ENCODE peak calls at places on chromosomes 3 and 15, in ten cellular contexts. W is heart left ventricle, M is psoas muscle, J is HAP-1, Z is hepatocyte, G is left ventricle myocardium inferior, C is transverse colon, Y is left lung, O is cardiac muscle cell, A is body of pancreas. N is an unnamed sample.

GRCh38 chr3:38022887-38023709 is 6.3 kb downstream of the PLCD1 start:
- DNase-seq in M (no peak), Z (peak; percentile 2), W (no peak), Y (no peak), O (no peak), J (no peak), A (peak; percentile 14), G (no peak), C (peak; percentile 10), N (no peak)

GRCh38 chr15:95760508-95760907 is 570.0 kb upstream of the NR2F2 start:
- DNase-seq in G (no peak), W (no peak), Z (peak; percentile 7), M (peak; percentile 12), J (peak; percentile 38), A (no peak), O (peak; percentile 46), C (no peak), Y (no peak), N (no peak)

GRCh38 chr3:37809846-37810447 is 51.7 kb upstream of the CTDSPL start:
- DNase-seq in O (no peak), G (no peak), Z (no peak), M (no peak), J (no peak), C (no peak), A (no peak), W (no peak), Y (no peak), N (no peak)

GRCh38 chr15:49045691-49046112 is 544 bp downstream of the SECISBP2L start:
- DNase-seq in Y (no peak), C (no peak), O (peak; percentile 64), A (no peak), M (no peak), Z (peak; percentile 32), J (peak; percentile 56), W (no peak), G (no peak), N (no peak)

GRCh38 chr3:108918866-108919265 is 34.8 kb downstream of the GUCA1C start:
- DNase-seq in A (no peak), W (no peak), Z (no peak), J (no peak), G (no peak), O (no peak), C (no peak), M (no peak), Y (no peak), N (no peak)

GRCh38 chr3:164221297-164221696 is 857.0 kb downstream of the SI start:
- DNase-seq in W (no peak), Y (no peak), O (no peak), M (no peak), A (no peak), G (no peak), J (no peak), C (no peak), Z (no peak), N (no peak)

GRCh38 chr3:194250104-194251002 is 100.8 kb downstream of the CPN2 start:
- DNase-seq in Y (peak; percentile 72), W (peak; percentile 83), G (peak; percentile 88), A (no peak), C (no peak), J (no peak), M (peak; percentile 74), O (no peak), Z (peak; percentile 76), N (no peak)

GRCh38 chr15:96838088-96838487 is 507.6 kb downstream of the NR2F2 start:
- DNase-seq in O (no peak), A (no peak), Y (no peak), C (no peak), Z (no peak), W (no peak), G (no peak), M (no peak), J (no peak), N (no peak)

GRCh38 chr3:55330355-55330754 is 156.8 kb downstream of the WNT5A start:
- DNase-seq in Z (peak; percentile 80), J (no peak), C (no peak), W (no peak), G (no peak), M (no peak), O (no peak), A (no peak), Y (no peak), N (no peak)

GRCh38 chr3:160929595-160929994 is 173.6 kb downstream of the PPM1L start:
- DNase-seq in M (peak; percentile 30), W (peak; percentile 71), Z (no peak), C (peak; percentile 13), O (peak; percentile 3), Y (no peak), A (peak; percentile 37), G (peak; percentile 66), J (peak; percentile 13), N (no peak)

GRCh38 chr15:100692259-100692658 is 89.9 kb downstream of the ASB7 start:
- DNase-seq in G (no peak), Z (no peak), W (no peak), C (no peak), M (no peak), O (no peak), A (no peak), J (no peak), Y (no peak), N (no peak)

GRCh38 chr3:143291826-143292447 is 172.4 kb downstream of the CHST2 start:
- DNase-seq in A (no peak), G (peak; percentile 22), C (no peak), Z (no peak), O (no peak), M (no peak), J (no peak), W (peak; percentile 35), Y (no peak), N (no peak)

GRCh38 chr15:78991476-78991875 is 46.6 kb upstream of the CTSH start:
- DNase-seq in Y (no peak), Z (peak; percentile 49), A (no peak), M (no peak), C (no peak), G (no peak), W (no peak), J (no peak), O (no peak), N (no peak)

GRCh38 chr3:59605318-59605717 is 555.5 kb upstream of the CFAP20DC start:
- DNase-seq in J (no peak), Z (no peak), G (no peak), O (no peak), Y (no peak), C (peak; percentile 13), M (no peak), A (peak; percentile 51), W (no peak), N (no peak)

GRCh38 chr3:174955513-174956001 is 96.4 kb downstream of the NAALADL2 start:
- DNase-seq in Z (peak; percentile 28), A (no peak), C (no peak), Y (no peak), O (no peak), G (no peak), J (peak; percentile 19), W (no peak), M (no peak), N (no peak)

GRCh38 chr3:134849561-134849960 is 54.5 kb downstream of the EPHB1 start:
- DNase-seq in J (no peak), W (no peak), C (no peak), G (no peak), A (no peak), M (no peak), Z (no peak), Y (no peak), O (no peak), N (no peak)

DNA sequence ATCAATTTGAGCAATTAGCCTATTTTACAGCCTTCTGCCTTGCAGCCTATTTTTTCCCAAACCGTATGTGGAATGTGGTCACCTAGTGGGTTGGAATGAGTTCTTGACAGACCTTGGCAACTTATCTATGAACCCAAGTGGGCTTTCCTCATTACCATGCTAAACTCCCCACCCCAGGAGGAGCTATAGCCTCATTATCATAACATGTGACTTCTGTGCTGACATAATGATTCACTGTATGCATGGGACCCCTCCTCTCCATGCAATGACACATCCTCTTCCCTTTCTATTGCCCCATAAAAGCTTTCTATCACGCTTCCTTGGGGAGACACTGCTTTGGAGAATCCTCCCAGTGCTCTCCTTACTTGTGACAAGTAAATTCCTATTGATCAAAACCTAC is 83.5 kb upstream of the FHIT start:
- DNase-seq in M (no peak), A (no peak), G (no peak), Y (no peak), O (no peak), C (no peak), J (no peak), Z (no peak), W (no peak), N (no peak)
- H3K36me3 ChIP-seq in M (no peaks in the 10 kb centered on the region), A (no peaks in the 10 kb centered on the region), G (no peaks in the 10 kb centered on the region), Y (no peaks in the 10 kb centered on the region), O (no peaks in the 10 kb centered on the region), C (no peaks in the 10 kb centered on the region), J (no peaks in the 10 kb centered on the region), Z (no peaks in the 10 kb centered on the region), W (no peaks in the 10 kb centered on the region), N (no peaks in the 10 kb centered on the region)

GRCh38 chr3:156817931-156818765 is 8.0 kb upstream of the LEKR1 start:
- DNase-seq in Y (no peak), J (no peak), Z (no peak), M (no peak), O (no peak), C (no peak), G (no peak), A (no peak), W (no peak), N (no peak)
- H3K27me3 ChIP-seq in Y (peaks cover 10% of the 10 kb centered on the region), J (no peaks in the 10 kb centered on the region), Z (no peaks in the 10 kb centered on the region), M (no peaks in the 10 kb centered on the region), O (peaks cover 8% of the 10 kb centered on the region), C (no peaks in the 10 kb centered on the region), G (no peaks in the 10 kb centered on the region), A (no peaks in the 10 kb centered on the region), W (no peaks in the 10 kb centered on the region), N (no peaks in the 10 kb centered on the region)

GRCh38 chr15:25784876-25785642 is 78.1 kb downstream of the ATP10A start:
- DNase-seq in M (no peak), C (no peak), A (no peak), Z (no peak), G (no peak), Y (no peak), W (peak; percentile 63), O (no peak), J (no peak), N (no peak)
- H3K4me1 ChIP-seq in M (no peaks in the 10 kb centered on the region), C (peaks cover 8% of the 10 kb centered on the region), A (no peaks in the 10 kb centered on the region), Z (peaks cover 4% of the 10 kb centered on the region), G (peaks cover 23% of the 10 kb centered on the region), Y (peaks cover 16% of the 10 kb centered on the region), W (peaks cover 51% of the 10 kb centered on the region), O (no peaks in the 10 kb centered on the region), J (no peaks in the 10 kb centered on the region), N (peaks cover 4% of the 10 kb centered on the region)

DNA sequence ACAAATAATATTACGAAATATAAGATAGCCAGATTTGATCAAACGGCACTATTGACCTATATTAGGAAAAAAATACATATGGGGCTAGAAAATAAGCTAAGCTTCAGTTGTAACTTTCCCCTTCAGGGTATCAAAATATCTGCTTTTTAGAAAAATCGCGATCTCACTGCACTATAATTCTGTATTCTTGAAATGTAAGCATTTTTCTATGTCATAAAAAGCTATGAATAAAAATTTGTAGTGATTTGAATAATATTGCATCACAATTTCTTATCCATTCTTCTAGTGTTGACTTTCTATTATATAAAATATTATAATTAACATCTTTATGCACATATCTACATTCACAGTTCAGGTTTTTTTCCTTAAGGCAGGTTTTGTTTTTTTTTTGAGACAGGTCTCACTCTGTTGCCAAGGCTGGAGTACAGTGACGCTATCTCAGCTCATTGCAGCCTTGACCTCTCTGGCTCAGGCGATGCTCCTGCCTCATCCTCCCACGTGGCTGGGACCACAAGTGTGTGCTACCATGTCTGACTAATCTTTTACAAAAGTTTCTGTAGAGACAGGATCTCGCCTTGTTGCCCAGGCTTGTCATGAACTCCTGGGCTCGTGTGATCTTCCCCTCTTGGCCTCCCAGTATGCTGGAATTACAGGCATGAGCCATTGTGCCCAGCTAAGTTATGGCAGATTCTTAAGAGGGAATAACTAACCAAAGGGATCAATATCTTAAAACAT is 21.6 kb downstream of the EMC4 start:
- DNase-seq in W (no peak), A (no peak), C (no peak), G (no peak), Z (no peak), J (no peak), Y (no peak), M (no peak), O (no peak), N (no peak)
- H3K36me3 ChIP-seq in W (peaks cover 87% of the 10 kb centered on the region), A (peaks cover under 1% of the 10 kb centered on the region), C (no peaks in the 10 kb centered on the region), G (peaks cover 86% of the 10 kb centered on the region), Z (peaks cover 4% of the 10 kb centered on the region), J (no peaks in the 10 kb centered on the region), Y (no peaks in the 10 kb centered on the region), M (no peaks in the 10 kb centered on the region), O (peaks cover 55% of the 10 kb centered on the region), N (peaks cover 16% of the 10 kb centered on the region)

N was measured in CD8-positive, alpha-beta memory T cell.